ENCODE peak calls at places on chromosomes 4 and X, in six cellular contexts. G is fibroblast of mammary gland, N is fibroblast of villous mesenchyme, Y is aorta, D is mammary epithelial cell, W is upper lobe of right lung. L is an unnamed sample.

GRCh38 chr4:168304744-168305459 is 13.7 kb downstream of the DDX60 start:
- DNase-seq in G (peak), N (peak), Y (no peak), D (peak), W (no peak), L (no peak)

GRCh38 chrX:127459784-127460183 is 592.4 kb downstream of the ACTRT1 start:
- DNase-seq in G (no peak), N (no peak), Y (no peak), D (no peak), W (no peak), L (no peak)

GRCh38 chr4:153233761-153234371 is 29.6 kb downstream of the TRIM2 start:
- DNase-seq in G (peak), N (peak), Y (no peak), D (peak), W (no peak), L (no peak)

GRCh38 chrX:21798677-21799219 is 40.7 kb upstream of the MBTPS2 start:
- DNase-seq in G (peak), N (peak), Y (no peak), D (peak), W (no peak), L (no peak)

GRCh38 chr4:81314897-81315470 is 100.0 kb upstream of the PRKG2 start:
- DNase-seq in G (peak), N (no peak), Y (no peak), D (peak), W (no peak), L (no peak)

GRCh38 chr4:168656055-168656660 is 159.3 kb downstream of the PALLD start:
- DNase-seq in G (peak), N (peak), Y (no peak), D (peak), W (no peak), L (no peak)

GRCh38 chrX:111360839-111361238 is 51.2 kb downstream of the DCX start:
- DNase-seq in G (no peak), N (no peak), Y (no peak), D (no peak), W (no peak), L (no peak)

GRCh38 chrX:107429090-107429489 is 20.4 kb upstream of the FRMPD3 start:
- DNase-seq in G (peak), N (peak), Y (no peak), D (no peak), W (peak), L (no peak)

GRCh38 chr4:20331642-20332041 is 79.9 kb downstream of the SLIT2 start:
- DNase-seq in G (peak), N (no peak), Y (no peak), D (no peak), W (no peak), L (no peak)

GRCh38 chr4:55947912-55948725 is 626 bp upstream of the CEP135 start:
- DNase-seq in G (peak), N (peak), Y (no peak), D (peak), W (no peak), L (peak)

GRCh38 chrX:151713859-151714258 is 2.0 kb upstream of the FATE1 start:
- DNase-seq in G (no peak), N (peak), Y (no peak), D (peak), W (no peak), L (no peak)

GRCh38 chr4:97984545-97985131 is 158.6 kb downstream of the STPG2 start:
- DNase-seq in G (no peak), N (no peak), Y (no peak), D (no peak), W (no peak), L (no peak)

GRCh38 chr4:104971458-104971857 is 175.2 kb upstream of the TET2 start:
- DNase-seq in G (peak), N (no peak), Y (no peak), D (peak), W (no peak), L (no peak)

GRCh38 chrX:129193357-129193756 is 329.9 kb downstream of the SMARCA1 start:
- DNase-seq in G (no peak), N (no peak), Y (peak), D (no peak), W (no peak), L (no peak)

GRCh38 chr4:167606551-167606950 is 372.3 kb upstream of the SPOCK3 start:
- DNase-seq in G (no peak), N (no peak), Y (no peak), D (no peak), W (no peak), L (no peak)

GRCh38 chrX:19875051-19875432 is 12.4 kb downstream of the SH3KBP1 start:
- DNase-seq in G (no peak), N (no peak), Y (no peak), D (no peak), W (no peak), L (no peak)

DNA sequence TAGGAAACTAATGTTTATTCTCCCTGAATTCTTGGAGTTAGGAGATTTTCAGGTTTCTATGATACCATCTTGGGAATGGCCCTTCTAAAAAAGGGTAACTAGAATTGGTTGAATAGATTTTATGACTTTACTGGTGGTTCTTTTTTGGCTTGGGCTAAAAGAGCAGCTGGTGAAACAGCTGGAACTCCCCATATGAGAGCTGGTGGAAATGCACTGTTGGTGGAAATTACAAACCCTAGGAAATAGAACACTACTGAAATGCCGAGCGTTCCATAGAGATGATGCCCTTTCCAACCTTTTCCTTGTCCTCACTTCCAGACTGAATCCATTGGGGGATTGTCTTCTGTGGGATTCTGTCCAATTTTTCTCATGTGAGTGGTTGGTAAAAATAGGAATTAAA is 139.5 kb downstream of the STIM2 start:
- DNase-seq in G (no peak), N (no peak), Y (no peak), D (no peak), W (no peak), L (no peak)
- H3K4me3 ChIP-seq in G (no peak), N (no peak), Y (no peak), D (no peak), W (no peak), L (no peak)

GRCh38 chr4:16231570-16232252 is 5.4 kb upstream of the TAPT1 start:
- DNase-seq in G (peak), N (peak), Y (no peak), D (no peak), W (no peak), L (no peak)
- H3K4me3 ChIP-seq in G (no peak), N (no peak), Y (no peak), D (no peak), W (no peak), L (no peak)

GRCh38 chr4:5893591-5893990 is 705 bp upstream of the CRMP1 start:
- DNase-seq in G (no peak), N (no peak), Y (no peak), D (no peak), W (no peak), L (no peak)
- H3K4me3 ChIP-seq in G (no peak), N (no peak), Y (no peak), D (no peak), W (no peak), L (no peak)

GRCh38 chr4:185534534-185534849 is 815 bp downstream of the PDLIM3 start:
- DNase-seq in G (no peak), N (no peak), Y (no peak), D (no peak), W (no peak), L (no peak)
- H3K4me3 ChIP-seq in G (peak), N (peak), Y (peak), D (peak), W (peak), L (peak)

GRCh38 chr4:69786547-69786946 is 26.1 kb upstream of the SULT1B1 start:
- DNase-seq in G (no peak), N (no peak), Y (no peak), D (no peak), W (no peak), L (no peak)
- H3K4me3 ChIP-seq in G (peak), N (no peak), Y (no peak), D (no peak), W (no peak), L (no peak)

DNA sequence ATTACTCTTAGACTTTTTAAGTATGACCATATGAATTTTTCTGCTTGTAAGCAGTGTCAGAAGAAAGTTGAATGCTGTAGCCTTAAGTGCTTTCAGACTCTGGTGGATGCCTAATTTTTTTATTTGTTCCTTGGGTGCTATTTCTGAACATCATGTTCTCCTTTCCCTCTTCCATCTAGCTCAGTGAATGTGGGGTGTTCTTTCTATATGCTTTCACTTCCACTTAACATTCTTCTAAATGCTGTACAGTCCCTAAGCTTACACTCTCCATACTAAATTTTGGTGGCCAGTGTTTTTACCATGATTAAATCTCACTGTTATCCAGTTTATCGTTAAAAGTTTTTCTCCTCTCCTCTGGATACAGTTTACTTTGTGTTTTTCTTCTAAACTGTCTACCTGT is 3.6 kb downstream of the DCK start:
- DNase-seq in G (no peak), N (no peak), Y (no peak), D (no peak), W (no peak), L (no peak)
- H3K4me3 ChIP-seq in G (no peak), N (no peak), Y (no peak), D (no peak), W (no peak), L (no peak)

GRCh38 chr4:7769936-7770674 is 169.6 kb downstream of the AFAP1 start:
- DNase-seq in G (peak), N (peak), Y (peak), D (no peak), W (peak), L (no peak)

GRCh38 chr4:7771541-7772507 is 167.8 kb downstream of the AFAP1 start:
- DNase-seq in G (no peak), N (no peak), Y (peak), D (no peak), W (peak), L (peak)

GRCh38 chr4:7769308-7769841 is 170.3 kb downstream of the AFAP1 start:
- DNase-seq in G (no peak), N (no peak), Y (no peak), D (no peak), W (no peak), L (no peak)

GRCh38 chr4:7770675-7771050 is 169.0 kb downstream of the AFAP1 start:
- DNase-seq in G (no peak), N (no peak), Y (no peak), D (no peak), W (peak), L (no peak)

DNA sequence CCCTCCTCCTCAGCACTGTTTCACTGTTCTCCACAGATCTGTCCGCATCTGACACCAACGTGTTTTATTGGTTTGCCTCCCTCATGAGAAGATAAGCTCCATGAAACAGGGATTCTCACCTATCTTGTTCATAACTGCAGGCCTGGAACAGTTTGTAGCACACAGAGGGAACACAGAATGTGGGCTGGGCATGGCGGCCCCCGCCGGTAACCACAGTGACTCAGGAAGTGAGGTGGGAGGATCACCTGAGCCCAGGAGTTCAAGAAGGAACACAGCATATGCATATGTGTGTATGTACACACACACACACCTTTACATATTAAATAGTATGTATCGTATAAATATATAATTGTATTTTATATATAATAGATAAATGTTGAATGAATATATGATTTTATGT is 168.6 kb downstream of the AFAP1 start:
- DNase-seq in G (no peak), N (no peak), Y (no peak), D (peak), W (peak), L (no peak)
- H3K4me3 ChIP-seq in G (no peak), N (no peak), Y (no peak), D (no peak), W (no peak), L (no peak)

L was measured in GM06990.